ENCODE peak calls at places on chromosomes 6 and 20, in ten cellular contexts. V, R, P, G, B, A, I, E, W and Z are unnamed samples.

GRCh38 chr6:118722820-118723526 is 71.6 kb upstream of the CEP85L start:
- DNase-seq in V (no peak), R (no peak), P (no peak), G (no peak), B (no peak), A (no peak), I (no peak), E (peak; percentile 26), W (no peak), Z (no peak)

GRCh38 chr6:33427585-33428218 is 7.8 kb downstream of the SYNGAP1 start:
- DNase-seq in V (no peak), R (no peak), P (no peak), G (peak; percentile 32), B (peak; percentile 55), A (peak; percentile 38), I (peak; percentile 82), E (no peak), W (peak; percentile 59), Z (peak; percentile 76)

GRCh38 chr20:40606237-40606636 is 82.8 kb downstream of the MAFB start:
- DNase-seq in V (no peak), R (no peak), P (no peak), G (no peak), B (no peak), A (no peak), I (no peak), E (no peak), W (no peak), Z (no peak)

GRCh38 chr6:155495011-155495768 is 39.6 kb upstream of the NOX3 start:
- DNase-seq in V (peak; percentile 86), R (peak; percentile 81), P (peak; percentile 66), G (no peak), B (peak; percentile 21), A (no peak), I (no peak), E (peak; percentile 92), W (peak; percentile 41), Z (peak; percentile 59)

GRCh38 chr6:54238407-54238806 is 69.8 kb upstream of the TINAG start:
- DNase-seq in V (no peak), R (peak; percentile 18), P (peak; percentile 26), G (no peak), B (no peak), A (no peak), I (no peak), E (peak; percentile 39), W (no peak), Z (peak; percentile 29)

GRCh38 chr6:21947751-21948386 is 349.0 kb downstream of the PRL start:
- DNase-seq in V (no peak), R (no peak), P (peak; percentile 67), G (no peak), B (no peak), A (no peak), I (no peak), E (peak; percentile 62), W (no peak), Z (no peak)

GRCh38 chr20:50642288-50642803 is 49.0 kb downstream of the RIPOR3 start:
- DNase-seq in V (no peak), R (no peak), P (no peak), G (no peak), B (peak; percentile 88), A (no peak), I (no peak), E (no peak), W (no peak), Z (no peak)

GRCh38 chr6:33273129-33273923 is 1.5 kb downstream of the RPS18 start:
- DNase-seq in V (no peak), R (no peak), P (no peak), G (no peak), B (no peak), A (no peak), I (no peak), E (no peak), W (no peak), Z (no peak)

GRCh38 chr6:110590821-110591351 is 114.5 kb upstream of the SLC22A16 start:
- DNase-seq in V (no peak), R (no peak), P (peak; percentile 66), G (no peak), B (no peak), A (no peak), I (no peak), E (peak; percentile 71), W (no peak), Z (no peak)

GRCh38 chr6:44955145-44955544 is 373.0 kb upstream of the RUNX2 start:
- DNase-seq in V (no peak), R (no peak), P (no peak), G (no peak), B (no peak), A (no peak), I (no peak), E (no peak), W (no peak), Z (no peak)

GRCh38 chr6:2132911-2133310 is 112.5 kb downstream of the GMDS start:
- DNase-seq in V (no peak), R (no peak), P (no peak), G (no peak), B (no peak), A (no peak), I (no peak), E (no peak), W (no peak), Z (no peak)

GRCh38 chr20:46129955-46130481 is 11.9 kb downstream of the CD40 start:
- DNase-seq in V (no peak), R (no peak), P (no peak), G (no peak), B (peak; percentile 89), A (no peak), I (no peak), E (no peak), W (no peak), Z (no peak)

GRCh38 chr20:51456511-51457280 is 85.8 kb downstream of the NFATC2 start:
- DNase-seq in V (peak; percentile 78), R (peak; percentile 94), P (peak; percentile 89), G (peak; percentile 61), B (no peak), A (peak; percentile 98), I (peak; percentile 96), E (peak; percentile 95), W (peak; percentile 96), Z (peak; percentile 93)

GRCh38 chr6:1729133-1729751 is 119.5 kb downstream of the FOXC1 start:
- DNase-seq in V (no peak), R (no peak), P (no peak), G (no peak), B (no peak), A (peak; percentile 63), I (no peak), E (no peak), W (no peak), Z (no peak)

GRCh38 chr6:107118976-107119375 is 3.7 kb upstream of the BEND3 start:
- DNase-seq in V (no peak), R (no peak), P (no peak), G (no peak), B (no peak), A (no peak), I (no peak), E (no peak), W (no peak), Z (no peak)

GRCh38 chr6:5151955-5152401 is 66.8 kb downstream of the PPP1R3G start:
- DNase-seq in V (no peak), R (peak; percentile 18), P (peak; percentile 87), G (no peak), B (no peak), A (peak; percentile 62), I (no peak), E (peak; percentile 87), W (no peak), Z (no peak)

GRCh38 chr6:145669627-145670034 is 65.7 kb downstream of the EPM2A start:
- DNase-seq in V (no peak), R (peak; percentile 16), P (peak; percentile 81), G (no peak), B (no peak), A (peak; percentile 30), I (no peak), E (peak; percentile 86), W (no peak), Z (no peak)

DNA sequence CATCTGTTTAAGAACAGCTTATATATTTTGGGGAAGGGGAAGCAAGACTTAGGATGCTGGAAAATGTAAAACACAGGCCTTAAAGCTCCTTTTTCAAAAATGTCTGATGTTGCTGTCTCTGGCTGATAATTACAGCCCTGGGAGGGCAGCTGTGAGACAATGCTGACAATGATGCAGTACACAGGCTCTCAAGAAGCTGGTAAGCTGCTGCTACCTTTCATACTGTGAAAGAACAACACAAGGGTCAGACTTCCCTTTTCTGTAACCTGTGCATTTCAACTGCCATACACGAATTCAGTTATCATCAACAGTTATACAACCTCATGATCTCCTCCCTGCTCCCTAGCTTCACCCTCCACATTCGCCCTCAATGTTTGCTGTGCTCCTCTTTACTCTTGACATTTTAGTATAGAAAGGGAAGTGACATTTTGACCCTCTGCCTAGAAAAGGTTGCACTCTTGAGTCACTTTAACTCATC is 25.2 kb downstream of the MAP7 start:
- DNase-seq in V (no peak), R (no peak), P (no peak), G (no peak), B (no peak), A (no peak), I (no peak), E (no peak), W (no peak), Z (no peak)
- H3K27ac ChIP-seq in V (no peak overlapping the region), R (no peak overlapping the region), P (no peak overlapping the region), G (peak overlapping the region; percentile 95), B (no peak overlapping the region), A (no peak overlapping the region), I (no peak overlapping the region), E (no peak overlapping the region), W (no peak overlapping the region), Z (peak overlapping the region; percentile 12)

DNA sequence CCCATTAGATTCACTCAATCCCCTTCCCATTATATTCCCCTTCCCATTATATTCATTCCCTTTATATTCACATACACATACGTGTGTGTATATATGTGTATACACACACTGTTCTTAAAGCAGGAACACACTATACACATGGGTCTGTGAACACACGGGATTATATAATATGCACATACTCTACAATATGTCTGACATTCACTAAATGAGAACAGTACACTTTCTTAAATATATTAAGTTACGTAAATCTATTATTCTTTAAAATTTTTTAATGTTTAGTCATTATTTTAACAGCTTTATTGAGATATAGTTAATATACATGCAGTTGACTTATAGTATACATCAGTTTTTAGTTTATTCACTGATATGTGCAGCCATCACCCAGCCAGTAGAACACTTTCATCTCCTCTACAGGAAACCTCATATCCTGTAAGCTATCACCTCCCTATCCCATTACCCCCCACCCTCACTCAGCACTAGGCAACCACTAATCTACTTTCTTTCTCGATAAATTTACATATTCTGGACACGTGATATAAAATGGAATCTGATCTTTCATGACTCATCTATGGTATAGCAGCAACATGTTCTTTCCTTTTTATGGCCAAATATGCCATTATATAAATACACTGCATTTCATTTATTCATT is 13.9 kb upstream of the SUMO4 start:
- DNase-seq in V (no peak), R (no peak), P (no peak), G (no peak), B (no peak), A (no peak), I (no peak), E (no peak), W (no peak), Z (no peak)
- H3K27ac ChIP-seq in V (no peak overlapping the region), R (no peak overlapping the region), P (no peak overlapping the region), G (no peak overlapping the region), B (no peak overlapping the region), A (no peak overlapping the region), I (no peak overlapping the region), E (no peak overlapping the region), W (no peak overlapping the region), Z (no peak overlapping the region)

GRCh38 chr6:62903263-62903662 is 308.0 kb upstream of the FKBP1C start:
- DNase-seq in V (no peak), R (no peak), P (no peak), G (no peak), B (no peak), A (no peak), I (no peak), E (no peak), W (no peak), Z (no peak)
- H3K27ac ChIP-seq in V (no peak overlapping the region), R (no peak overlapping the region), P (no peak overlapping the region), G (no peak overlapping the region), B (no peak overlapping the region), A (no peak overlapping the region), I (no peak overlapping the region), E (no peak overlapping the region), W (no peak overlapping the region), Z (no peak overlapping the region)

GRCh38 chr6:131773284-131773950 is 34.4 kb upstream of the ENPP1 start:
- DNase-seq in V (no peak), R (no peak), P (peak; percentile 25), G (no peak), B (no peak), A (no peak), I (no peak), E (no peak), W (no peak), Z (no peak)
- H3K27ac ChIP-seq in V (no peak overlapping the region), R (no peak overlapping the region), P (no peak overlapping the region), G (no peak overlapping the region), B (no peak overlapping the region), A (no peak overlapping the region), I (no peak overlapping the region), E (no peak overlapping the region), W (no peak overlapping the region), Z (peak overlapping the region; percentile 5)